ENCODE peak calls at places on chromosomes 12 and 14, in nine cellular contexts. V is AG04450, S is right atrium auricular region, U is iPS DF 6.9, Y is prostate gland, A is colonic mucosa, N is GM23248, I is PC-3, M is spleen. G is an unnamed sample. For H3K27me3, the result is how much of the 10 kb centered on the place peaks cover.

GRCh38 chr12:25866586-25867378 is 91.7 kb upstream of the RASSF8 start:
- DNase-seq in V (no peak), S (no peak), U (no peak), Y (no peak), A (no peak), N (no peak), I (no peak), M (no peak), G (no peak)

GRCh38 chr12:43578782-43579181 is 26.8 kb upstream of the ADAMTS20 start:
- DNase-seq in V (no peak), S (no peak), U (no peak), Y (no peak), A (no peak), N (peak), I (no peak), M (no peak), G (no peak)

GRCh38 chr12:47867496-47867941 is 37.3 kb downstream of the VDR start:
- DNase-seq in V (peak), S (peak), U (no peak), Y (no peak), A (peak), N (peak), I (peak), M (peak), G (peak)

GRCh38 chr14:58772814-58773620 is 135.3 kb downstream of the DACT1 start:
- DNase-seq in V (no peak), S (no peak), U (no peak), Y (no peak), A (no peak), N (no peak), I (no peak), M (no peak), G (peak)

GRCh38 chr12:75177997-75178396 is 31.6 kb downstream of the KCNC2 start:
- DNase-seq in V (peak), S (no peak), U (no peak), Y (no peak), A (no peak), N (peak), I (peak), M (no peak), G (peak)

GRCh38 chr12:38886064-38886463 is 19.3 kb downstream of the CPNE8 start:
- DNase-seq in V (no peak), S (no peak), U (no peak), Y (peak), A (peak), N (peak), I (peak), M (no peak), G (peak)

GRCh38 chr12:50246873-50247612 is 36.3 kb downstream of the LIMA1 start:
- DNase-seq in V (peak), S (peak), U (no peak), Y (peak), A (peak), N (peak), I (peak), M (no peak), G (peak)

GRCh38 chr14:65156568-65157366 is 54.5 kb upstream of the MAX start:
- DNase-seq in V (peak), S (peak), U (no peak), Y (no peak), A (no peak), N (peak), I (peak), M (peak), G (no peak)

GRCh38 chr12:78938341-78939084 is 73.9 kb downstream of the SYT1 start:
- DNase-seq in V (no peak), S (no peak), U (no peak), Y (no peak), A (no peak), N (no peak), I (peak), M (no peak), G (no peak)

GRCh38 chr14:51780741-51781140 is 79.7 kb upstream of the GNG2 start:
- DNase-seq in V (no peak), S (no peak), U (no peak), Y (no peak), A (no peak), N (peak), I (peak), M (no peak), G (no peak)

GRCh38 chr14:99289394-99290189 is 17.6 kb upstream of the BCL11B start:
- DNase-seq in V (no peak), S (no peak), U (no peak), Y (no peak), A (no peak), N (no peak), I (no peak), M (no peak), G (no peak)

GRCh38 chr12:46874642-46875041 is 48.8 kb upstream of the SLC38A4 start:
- DNase-seq in V (no peak), S (no peak), U (no peak), Y (no peak), A (no peak), N (peak), I (no peak), M (no peak), G (no peak)

GRCh38 chr14:91889477-91890211 is 22.3 kb upstream of the TC2N start:
- DNase-seq in V (no peak), S (no peak), U (no peak), Y (peak), A (no peak), N (no peak), I (no peak), M (no peak), G (no peak)

GRCh38 chr12:62933871-62934798 is 815 bp downstream of the PPM1H start:
- DNase-seq in V (no peak), S (peak), U (no peak), Y (peak), A (peak), N (peak), I (peak), M (peak), G (no peak)

GRCh38 chr14:95497561-95498011 is 18.9 kb downstream of the SYNE3 start:
- DNase-seq in V (no peak), S (no peak), U (no peak), Y (no peak), A (no peak), N (no peak), I (no peak), M (peak), G (no peak)

GRCh38 chr12:29238822-29239291 is 89.8 kb downstream of the FAR2 start:
- DNase-seq in V (no peak), S (no peak), U (no peak), Y (no peak), A (no peak), N (no peak), I (peak), M (no peak), G (peak)

GRCh38 chr12:89448526-89448925 is 76.1 kb downstream of the GALNT4 start:
- DNase-seq in V (no peak), S (no peak), U (no peak), Y (no peak), A (no peak), N (no peak), I (no peak), M (no peak), G (no peak)

GRCh38 chr14:65179918-65180724 is 77.8 kb upstream of the MAX start:
- DNase-seq in V (peak), S (peak), U (no peak), Y (no peak), A (peak), N (peak), I (peak), M (no peak), G (peak)

GRCh38 chr14:74441113-74441512 is 15.1 kb upstream of the SYNDIG1L start:
- DNase-seq in V (no peak), S (no peak), U (no peak), Y (no peak), A (no peak), N (no peak), I (no peak), M (no peak), G (no peak)

GRCh38 chr14:63478437-63478852 is 64.7 kb downstream of the PPP2R5E start:
- DNase-seq in V (no peak), S (no peak), U (no peak), Y (no peak), A (no peak), N (no peak), I (no peak), M (no peak), G (no peak)

DNA sequence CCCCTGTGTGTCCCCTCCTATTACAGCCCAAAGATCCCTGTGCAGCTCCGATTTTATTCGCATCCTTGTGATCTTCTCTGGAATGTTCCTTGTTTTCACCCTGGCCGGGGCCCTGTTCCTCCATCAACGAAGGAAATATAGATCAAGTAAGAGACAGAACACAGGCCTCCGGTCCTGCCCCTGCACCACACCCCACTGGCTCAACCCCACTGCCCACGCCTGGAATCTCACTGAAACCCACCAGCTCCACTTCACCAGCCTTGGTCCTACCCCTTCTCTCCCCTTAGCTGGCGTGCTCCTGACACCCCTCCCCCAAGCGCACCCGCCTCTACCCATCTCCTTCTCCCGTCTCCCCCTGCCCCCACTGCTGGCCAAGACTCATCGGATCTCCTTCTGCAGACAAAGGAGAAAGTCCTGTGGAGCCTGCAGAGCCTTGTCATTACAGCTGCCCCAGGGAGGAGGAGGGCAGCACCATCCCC is 934 bp upstream of the TAPBPL start:
- DNase-seq in V (no peak), S (no peak), U (no peak), Y (no peak), A (peak), N (no peak), I (no peak), M (peak), G (no peak)
- H3K4me3 ChIP-seq in V (peak), S (peak), U (no peak), Y (peak), A (peak), N (peak), I (no peak), M (peak), G (peak)

GRCh38 chr14:103088921-103089320 is 4.9 kb downstream of the LBHD2 start:
- DNase-seq in V (no peak), S (no peak), U (no peak), Y (no peak), A (no peak), N (no peak), I (no peak), M (no peak), G (no peak)
- H3K27me3 ChIP-seq in V (under half), S (under half), U (under half), Y (under half), A (under half), N (under half), I (under half), M (half or more), G (under half)

GRCh38 chr12:57837779-57838562 is 8.6 kb downstream of the CTDSP2 start:
- DNase-seq in V (no peak), S (peak), U (no peak), Y (no peak), A (no peak), N (peak), I (peak), M (no peak), G (no peak)
- H3K4me3 ChIP-seq in V (peak), S (no peak), U (no peak), Y (no peak), A (no peak), N (peak), I (no peak), M (no peak), G (no peak)

DNA sequence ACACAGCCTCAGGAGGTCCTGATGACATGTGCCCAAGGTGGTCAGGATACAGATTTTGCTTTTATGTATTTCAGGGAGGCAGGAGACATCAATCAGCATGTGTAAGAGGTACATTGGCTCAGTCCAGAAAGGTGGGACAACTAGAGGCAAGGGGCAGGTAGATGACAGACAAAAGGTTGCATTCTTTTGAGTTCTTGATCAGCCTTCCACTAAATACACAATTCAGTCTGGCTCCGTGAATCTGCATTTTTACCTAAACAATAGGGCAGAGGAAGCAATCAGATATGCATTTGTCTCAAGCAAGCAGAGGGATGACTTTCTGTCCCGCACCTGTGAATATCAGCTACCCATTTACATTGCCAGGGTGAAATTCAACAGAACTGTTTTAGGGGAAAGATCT is 178.6 kb downstream of the KSR2 start:
- DNase-seq in V (no peak), S (no peak), U (peak), Y (no peak), A (no peak), N (no peak), I (no peak), M (no peak), G (no peak)
- H3K27me3 ChIP-seq in V (under half), S (under half), U (under half), Y (under half), A (under half), N (under half), I (under half), M (under half), G (under half)

DNA sequence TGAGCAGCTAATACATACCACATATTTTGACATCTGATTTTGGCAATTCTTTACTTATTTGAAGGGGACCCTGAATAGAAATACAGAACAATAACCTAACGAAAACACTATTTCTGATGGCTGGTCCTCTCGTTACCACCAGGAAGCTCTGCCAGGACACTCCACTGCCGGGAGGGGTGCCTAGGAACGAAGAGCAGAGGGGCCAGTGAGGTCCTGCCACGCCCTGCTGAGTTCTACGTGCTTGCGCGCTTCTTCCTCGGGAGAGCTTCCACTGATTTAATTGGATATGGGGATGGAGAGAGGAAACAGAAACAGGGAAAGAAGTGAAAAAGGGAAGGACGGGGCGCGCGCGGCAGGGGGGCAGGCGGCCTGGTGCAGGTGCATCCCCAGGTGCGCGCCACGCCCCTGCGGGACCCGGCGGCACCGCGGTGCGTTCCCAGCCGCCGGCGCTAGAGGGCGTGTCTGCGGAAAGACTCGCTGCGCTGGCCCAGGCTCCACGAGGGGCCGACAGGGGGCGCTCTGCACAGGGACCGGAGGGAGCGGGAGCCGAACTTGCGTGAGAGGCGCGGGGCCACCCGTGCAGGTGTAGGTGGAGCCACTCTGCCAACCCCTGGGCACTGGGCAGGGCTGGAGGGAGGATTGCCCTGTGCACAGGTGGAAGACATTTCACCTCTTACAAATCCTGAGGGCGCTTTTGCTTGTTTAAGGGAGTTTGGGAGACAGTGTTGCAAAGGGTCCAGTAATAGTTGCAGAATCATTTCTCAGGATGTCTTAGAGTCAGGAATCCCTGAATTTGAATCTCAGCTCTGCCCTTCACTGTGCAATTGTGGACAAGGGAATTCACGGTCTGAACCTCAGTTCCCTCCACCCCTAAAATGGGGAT is 986.3 kb upstream of the TMEM132C start:
- DNase-seq in V (no peak), S (no peak), U (peak), Y (no peak), A (peak), N (peak), I (no peak), M (peak), G (no peak)
- H3K4me3 ChIP-seq in V (no peak), S (no peak), U (no peak), Y (no peak), A (no peak), N (no peak), I (no peak), M (no peak), G (no peak)

GRCh38 chr14:77264466-77265186 is 6.4 kb downstream of the NGB start:
- DNase-seq in V (no peak), S (no peak), U (no peak), Y (no peak), A (no peak), N (no peak), I (no peak), M (peak), G (no peak)
- H3K27me3 ChIP-seq in V (under half), S (under half), U (under half), Y (under half), A (under half), N (under half), I (under half), M (under half), G (under half)